ENCODE peak calls at places on chromosome 4, in six cellular contexts. H is IMR-90; Y is left ventricle myocardium inferior; X is CD8-positive, alpha-beta T cell; R is foreskin fibroblast; Q is transverse colon. O is an unnamed sample.

GRCh38 chr4:106522839-106523238 is 154.3 kb upstream of the GIMD1 start:
- DNase-seq in H (peak), Y (no peak), X (no peak), R (no peak), Q (no peak), O (no peak)

GRCh38 chr4:76641351-76641750 is 206.3 kb downstream of the SHROOM3 start:
- DNase-seq in H (no peak), Y (no peak), X (no peak), R (no peak), Q (no peak), O (no peak)

GRCh38 chr4:128424524-128425195 is 137.0 kb upstream of the PGRMC2 start:
- DNase-seq in H (peak), Y (no peak), X (no peak), R (peak), Q (no peak), O (no peak)

GRCh38 chr4:168269879-168270278 is 48.7 kb downstream of the DDX60 start:
- DNase-seq in H (no peak), Y (peak), X (no peak), R (no peak), Q (no peak), O (no peak)

GRCh38 chr4:121156822-121157769 is 7.0 kb downstream of the TNIP3 start:
- DNase-seq in H (peak), Y (peak), X (no peak), R (peak), Q (peak), O (peak)

GRCh38 chr4:15162465-15163283 is 160.4 kb downstream of the CPEB2 start:
- DNase-seq in H (peak), Y (no peak), X (no peak), R (no peak), Q (no peak), O (no peak)

GRCh38 chr4:172232966-172233365 is 419.8 kb downstream of the GALNTL6 start:
- DNase-seq in H (no peak), Y (no peak), X (no peak), R (no peak), Q (no peak), O (no peak)

GRCh38 chr4:119785963-119786362 is 157.4 kb upstream of the PDE5A start:
- DNase-seq in H (peak), Y (no peak), X (no peak), R (no peak), Q (peak), O (no peak)

GRCh38 chr4:6885953-6886557 is 23.6 kb upstream of the TBC1D14 start:
- DNase-seq in H (peak), Y (peak), X (no peak), R (peak), Q (no peak), O (peak)

GRCh38 chr4:6337331-6337935 is 67.8 kb downstream of the WFS1 start:
- DNase-seq in H (no peak), Y (no peak), X (no peak), R (no peak), Q (no peak), O (peak)

GRCh38 chr4:2250003-2250763 is 8.3 kb upstream of the HAUS3 start:
- DNase-seq in H (no peak), Y (no peak), X (no peak), R (no peak), Q (no peak), O (no peak)

GRCh38 chr4:175109933-175110332 is 191.8 kb downstream of the ADAM29 start:
- DNase-seq in H (no peak), Y (no peak), X (no peak), R (no peak), Q (no peak), O (no peak)

GRCh38 chr4:154858166-154858565 is 77.1 kb downstream of the RBM46 start:
- DNase-seq in H (no peak), Y (no peak), X (no peak), R (no peak), Q (no peak), O (no peak)

GRCh38 chr4:88204882-88205281 is 46.4 kb upstream of the ABCG2 start:
- DNase-seq in H (no peak), Y (no peak), X (no peak), R (no peak), Q (no peak), O (no peak)

GRCh38 chr4:156815717-156816319 is 155.8 kb downstream of the PDGFC start:
- DNase-seq in H (no peak), Y (no peak), X (no peak), R (no peak), Q (no peak), O (no peak)

GRCh38 chr4:5800496-5800895 is 89.5 kb downstream of the EVC start:
- DNase-seq in H (no peak), Y (no peak), X (no peak), R (no peak), Q (no peak), O (peak)

DNA sequence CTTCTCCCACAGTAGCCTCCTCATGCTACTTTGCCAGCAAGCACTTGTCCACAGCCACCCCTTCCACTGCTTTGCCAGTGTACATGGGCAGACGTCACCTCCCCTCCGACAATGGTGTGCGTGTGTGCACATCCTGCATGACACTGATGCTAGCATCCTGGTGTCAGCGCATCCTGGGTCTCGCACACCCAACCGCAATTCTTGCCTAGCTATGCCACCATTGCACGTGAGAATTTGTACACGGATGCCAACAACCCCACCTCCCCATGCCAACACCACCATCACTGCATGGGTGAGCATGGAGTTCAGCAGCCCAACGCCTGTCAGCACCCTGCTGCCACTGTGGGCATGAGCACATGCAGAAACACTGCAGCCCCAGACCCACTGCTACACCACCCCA is 550.0 kb downstream of the STPG2 start:
- DNase-seq in H (no peak), Y (no peak), X (no peak), R (no peak), Q (no peak), O (peak)
- H3K4me3 ChIP-seq in H (no peak), Y (no peak), X (no peak), R (no peak), Q (no peak), O (no peak)

GRCh38 chr4:59247032-59247431 is 1953.1 kb upstream of the ADGRL3 start:
- DNase-seq in H (no peak), Y (no peak), X (no peak), R (no peak), Q (no peak), O (no peak)
- TF ChIP-seq CTCF in H (no peak), Y (peak), X (no peak), R (no peak), Q (no peak), O (no peak)

GRCh38 chr4:158169516-158169915 is 3.3 kb downstream of the GASK1B start:
- DNase-seq in H (no peak), Y (no peak), X (no peak), R (no peak), Q (no peak), O (no peak)

GRCh38 chr4:158170691-158171455 is 2.0 kb downstream of the GASK1B start:
- DNase-seq in H (peak), Y (peak), X (no peak), R (peak), Q (peak), O (peak)

GRCh38 chr4:158171456-158171790 is 1.4 kb downstream of the GASK1B start:
- DNase-seq in H (no peak), Y (no peak), X (no peak), R (no peak), Q (no peak), O (no peak)

GRCh38 chr4:158168606-158169005 is 4.2 kb downstream of the GASK1B start:
- DNase-seq in H (no peak), Y (no peak), X (no peak), R (no peak), Q (no peak), O (no peak)

DNA sequence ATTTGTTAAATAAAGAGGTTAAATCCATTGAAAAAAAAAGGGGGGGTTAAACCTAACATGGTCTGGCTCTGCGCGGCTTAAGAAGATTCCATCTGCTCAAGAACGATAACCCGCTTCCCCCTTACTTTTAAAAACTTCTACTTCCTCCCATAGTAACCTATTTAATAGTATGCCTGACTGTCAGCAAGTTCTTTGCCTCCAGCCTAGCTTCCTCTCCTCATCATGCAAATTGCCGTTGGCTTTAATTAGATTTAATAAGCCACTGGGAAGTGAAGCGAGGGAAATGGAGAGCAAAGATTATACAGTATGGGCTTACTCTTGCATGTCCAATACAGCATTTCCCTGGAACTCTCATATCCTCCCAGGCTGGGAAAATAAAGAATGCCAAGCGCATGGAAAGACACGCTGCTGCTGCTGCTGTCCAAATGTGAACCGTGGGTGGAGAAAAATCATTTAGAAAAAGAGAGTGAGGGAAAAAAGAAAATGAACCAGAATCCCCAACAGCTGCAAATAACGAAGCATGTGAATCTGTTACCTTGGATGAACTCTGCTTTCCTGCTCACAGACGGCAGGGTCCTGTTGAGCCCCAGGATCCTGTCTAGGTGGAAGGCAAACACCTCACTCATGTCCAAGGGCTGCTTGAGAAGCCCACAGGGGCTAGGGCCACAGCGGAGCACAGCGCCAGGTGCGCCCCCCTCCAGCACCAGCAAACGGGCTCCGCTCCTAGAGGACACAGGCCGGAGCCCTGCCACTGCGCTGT is 2.7 kb downstream of the GASK1B start:
- DNase-seq in H (peak), Y (no peak), X (no peak), R (no peak), Q (no peak), O (no peak)
- H3K4me3 ChIP-seq in H (peak), Y (peak), X (no peak), R (peak), Q (peak), O (peak)

DNA sequence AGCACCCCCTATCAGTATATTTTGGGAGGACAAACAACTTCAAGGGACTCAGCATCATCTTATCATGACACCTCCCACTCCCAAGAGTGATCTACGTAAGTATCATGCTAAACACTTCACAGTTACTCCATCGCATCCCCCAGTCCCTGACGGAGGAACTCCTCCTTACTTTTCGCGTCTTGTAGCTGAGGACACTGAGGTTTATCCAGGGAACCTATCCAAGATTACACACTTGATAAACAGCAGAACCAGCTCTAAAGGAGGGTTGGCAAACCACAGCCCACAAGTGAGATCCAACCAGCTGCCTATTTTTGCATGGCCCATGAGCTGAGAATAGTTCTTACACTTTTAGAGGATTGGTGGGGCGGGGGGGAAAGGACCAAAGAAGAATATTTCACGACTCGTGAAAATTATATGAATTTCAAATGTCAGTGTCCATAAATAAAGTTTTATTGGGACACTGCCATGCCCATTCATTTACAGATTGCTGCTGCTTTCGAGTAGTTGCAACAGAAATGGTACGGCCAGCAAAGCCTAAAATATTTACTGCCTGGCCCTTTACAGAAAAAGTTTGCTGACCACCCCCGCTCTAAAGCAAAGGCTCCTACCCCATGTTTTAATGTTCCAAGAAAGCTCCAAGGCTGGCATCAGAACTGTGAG is 47.8 kb downstream of the SEPSECS start:
- DNase-seq in H (no peak), Y (no peak), X (no peak), R (no peak), Q (no peak), O (no peak)
- TF ChIP-seq CTCF in H (no peak), Y (no peak), X (no peak), R (no peak), Q (no peak), O (no peak)

GRCh38 chr4:146369446-146369845 is 152.3 kb downstream of the SLC10A7 start:
- DNase-seq in H (no peak), Y (no peak), X (no peak), R (no peak), Q (no peak), O (no peak)

GRCh38 chr4:146371812-146372211 is 149.9 kb downstream of the SLC10A7 start:
- DNase-seq in H (no peak), Y (no peak), X (no peak), R (no peak), Q (no peak), O (no peak)

GRCh38 chr4:146367347-146367746 is 153.0 kb downstream of the REELD1 start:
- DNase-seq in H (no peak), Y (no peak), X (no peak), R (no peak), Q (no peak), O (no peak)

GRCh38 chr4:146370841-146371240 is 150.9 kb downstream of the SLC10A7 start:
- DNase-seq in H (peak), Y (no peak), X (no peak), R (no peak), Q (no peak), O (no peak)

DNA sequence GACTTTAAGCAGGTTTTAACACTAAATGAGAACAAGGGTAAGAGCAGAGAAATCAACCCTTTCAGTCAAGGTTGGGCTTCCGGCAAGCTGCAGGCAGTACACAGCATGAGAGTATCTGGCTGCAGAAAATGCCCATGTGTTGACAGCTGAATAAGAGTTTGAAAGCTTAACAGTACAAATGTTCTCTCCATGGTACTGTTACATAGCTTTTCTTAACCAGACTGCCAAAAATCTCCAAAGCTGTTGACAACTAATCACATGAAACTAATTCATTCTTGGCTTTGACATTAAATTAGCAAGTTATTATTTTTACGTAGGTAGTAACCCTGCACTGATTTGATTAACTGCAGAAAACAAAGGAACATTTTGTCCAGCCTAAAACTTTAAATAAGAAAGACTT is 153.5 kb downstream of the SLC10A7 start:
- DNase-seq in H (no peak), Y (peak), X (no peak), R (no peak), Q (no peak), O (no peak)
- H3K4me3 ChIP-seq in H (no peak), Y (no peak), X (no peak), R (no peak), Q (no peak), O (no peak)

GRCh38 chr4:145097821-145098674 is at the start of the genes ABCE1 and ANAPC10:
- DNase-seq in H (peak), Y (peak), X (peak), R (peak), Q (peak), O (peak)
- TF ChIP-seq CTCF in H (peak), Y (peak), X (no peak), R (peak), Q (peak), O (peak)

DNA sequence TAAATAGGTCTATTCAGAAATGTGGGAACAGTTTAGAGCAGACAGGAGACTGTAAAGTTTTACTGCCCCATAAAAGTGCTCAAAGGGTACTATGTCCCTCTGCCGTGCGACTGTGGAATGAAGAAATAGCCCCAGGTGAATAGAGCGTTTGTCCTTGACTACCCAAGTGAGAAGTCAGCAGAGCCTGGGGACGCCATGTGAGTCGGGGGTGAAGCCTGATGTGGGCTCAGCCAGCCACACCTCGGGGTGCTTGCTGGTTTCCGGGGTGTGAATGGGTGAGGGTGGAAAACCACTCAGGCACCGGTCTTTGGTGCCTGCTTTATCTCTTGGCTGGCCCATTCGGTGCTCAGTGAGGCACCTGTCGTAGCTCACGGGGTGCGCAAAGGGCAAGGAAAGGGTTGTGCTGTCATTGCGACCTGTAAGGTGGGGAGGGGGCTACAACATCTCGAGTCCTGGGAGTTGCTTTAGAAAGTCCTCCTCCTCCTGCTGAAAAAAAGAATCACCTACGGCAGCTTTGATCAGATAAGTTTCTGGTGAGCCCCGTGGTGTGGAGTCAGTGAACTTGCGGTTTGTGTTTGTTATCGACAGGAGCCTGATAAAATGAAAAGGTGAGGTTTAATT is 895 bp downstream of the TRIM2 start:
- DNase-seq in H (no peak), Y (no peak), X (peak), R (no peak), Q (peak), O (no peak)
- H3K4me3 ChIP-seq in H (no peak), Y (peak), X (no peak), R (peak), Q (peak), O (peak)

GRCh38 chr4:37876156-37876555 is 14.7 kb upstream of the TBC1D1 start:
- DNase-seq in H (peak), Y (no peak), X (no peak), R (no peak), Q (no peak), O (no peak)

GRCh38 chr4:37867102-37867501 is 23.8 kb upstream of the TBC1D1 start:
- DNase-seq in H (no peak), Y (no peak), X (no peak), R (no peak), Q (no peak), O (no peak)

GRCh38 chr4:37873383-37873782 is 17.5 kb upstream of the TBC1D1 start:
- DNase-seq in H (peak), Y (no peak), X (no peak), R (peak), Q (no peak), O (no peak)

DNA sequence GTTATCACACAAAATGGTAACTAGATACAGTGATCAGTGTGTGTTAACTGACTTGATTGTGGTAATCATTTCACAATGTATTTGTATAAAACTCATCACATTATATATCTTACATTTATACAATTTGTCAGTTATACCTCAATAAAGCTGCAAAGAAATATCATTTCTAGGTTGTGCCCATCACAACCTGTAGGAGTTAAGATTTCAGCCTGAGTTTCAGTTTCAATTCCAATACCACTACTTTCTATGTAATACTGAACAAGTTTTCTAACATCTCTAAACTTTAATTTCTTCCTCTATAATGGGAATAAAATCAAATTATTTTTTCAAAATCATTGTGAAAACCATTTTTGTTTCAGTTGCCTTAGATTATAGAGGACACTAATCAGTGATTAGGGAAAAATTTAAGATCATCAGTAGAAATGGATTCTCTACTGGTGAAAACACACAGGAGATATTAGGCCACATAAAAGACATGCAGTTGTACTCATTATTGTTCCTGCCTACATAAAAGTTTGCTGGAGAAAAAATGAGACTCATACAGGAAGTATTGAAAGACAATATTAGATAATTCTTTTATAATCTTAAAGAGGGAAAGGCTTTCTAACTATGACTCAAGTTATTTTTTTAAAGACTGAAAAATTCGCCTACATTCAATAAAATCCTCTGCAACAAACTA is 18.4 kb upstream of the TBC1D1 start:
- DNase-seq in H (no peak), Y (no peak), X (no peak), R (no peak), Q (no peak), O (no peak)
- TF ChIP-seq CTCF in H (no peak), Y (no peak), X (no peak), R (no peak), Q (no peak), O (no peak)

O was measured in spleen.